ENCODE peak calls at places on chromosomes 4 and X, in ten cellular contexts. One of them, this sample, is unnamed.

GRCh38 chrX:71228063-71228642 is 5.1 kb downstream of the GJB1 start:
- DNase-seq in CD8-positive, alpha-beta T cell: no peak
- DNase-seq in A549: no peak
- DNase-seq in lower lobe of right lung: no peak
- DNase-seq in ACHN: no peak
- DNase-seq in amniotic stem cell: no peak
- DNase-seq in astrocyte of the spinal cord: no peak
- DNase-seq in suprapubic skin: no peak
- DNase-seq in tibial artery: no peak
- DNase-seq in NCI-H2227 treated with DMSO at 0.1 percent for 48 hours: no peak
- DNase-seq in this sample: no peak

GRCh38 chrX:5916945-5917344 is 311.7 kb downstream of the NLGN4X start:
- DNase-seq in CD8-positive, alpha-beta T cell: no peak
- DNase-seq in A549: no peak
- DNase-seq in lower lobe of right lung: no peak
- DNase-seq in ACHN: no peak
- DNase-seq in amniotic stem cell: no peak
- DNase-seq in astrocyte of the spinal cord: no peak
- DNase-seq in suprapubic skin: no peak
- DNase-seq in tibial artery: no peak
- DNase-seq in NCI-H2227 treated with DMSO at 0.1 percent for 48 hours: no peak
- DNase-seq in this sample: no peak

GRCh38 chr4:38905657-38906398 is 38.2 kb downstream of the FAM114A1 start:
- DNase-seq in CD8-positive, alpha-beta T cell: no peak
- DNase-seq in A549: no peak
- DNase-seq in lower lobe of right lung: no peak
- DNase-seq in ACHN: no peak
- DNase-seq in amniotic stem cell: no peak
- DNase-seq in astrocyte of the spinal cord: no peak
- DNase-seq in suprapubic skin: no peak
- DNase-seq in tibial artery: no peak
- DNase-seq in NCI-H2227 treated with DMSO at 0.1 percent for 48 hours: no peak
- DNase-seq in this sample: no peak

GRCh38 chr4:7719354-7720174 is 220.1 kb downstream of the AFAP1 start:
- DNase-seq in CD8-positive, alpha-beta T cell: peak
- DNase-seq in A549: peak
- DNase-seq in lower lobe of right lung: peak
- DNase-seq in ACHN: peak
- DNase-seq in amniotic stem cell: no peak
- DNase-seq in astrocyte of the spinal cord: peak
- DNase-seq in suprapubic skin: no peak
- DNase-seq in tibial artery: peak
- DNase-seq in NCI-H2227 treated with DMSO at 0.1 percent for 48 hours: peak
- DNase-seq in this sample: no peak

GRCh38 chr4:40425799-40426574 is 90.9 kb downstream of the CHRNA9 start:
- DNase-seq in CD8-positive, alpha-beta T cell: no peak
- DNase-seq in A549: no peak
- DNase-seq in lower lobe of right lung: no peak
- DNase-seq in ACHN: no peak
- DNase-seq in amniotic stem cell: no peak
- DNase-seq in astrocyte of the spinal cord: no peak
- DNase-seq in suprapubic skin: no peak
- DNase-seq in tibial artery: no peak
- DNase-seq in NCI-H2227 treated with DMSO at 0.1 percent for 48 hours: no peak
- DNase-seq in this sample: no peak

GRCh38 chr4:79626102-79626501 is 218.1 kb upstream of the GK2 start:
- DNase-seq in CD8-positive, alpha-beta T cell: no peak
- DNase-seq in A549: no peak
- DNase-seq in lower lobe of right lung: no peak
- DNase-seq in ACHN: no peak
- DNase-seq in amniotic stem cell: no peak
- DNase-seq in astrocyte of the spinal cord: no peak
- DNase-seq in suprapubic skin: no peak
- DNase-seq in tibial artery: no peak
- DNase-seq in NCI-H2227 treated with DMSO at 0.1 percent for 48 hours: no peak
- DNase-seq in this sample: no peak

GRCh38 chrX:152177497-152178269 is 39.3 kb upstream of the MAGEA10 start:
- DNase-seq in CD8-positive, alpha-beta T cell: no peak
- DNase-seq in A549: no peak
- DNase-seq in lower lobe of right lung: no peak
- DNase-seq in ACHN: no peak
- DNase-seq in amniotic stem cell: no peak
- DNase-seq in astrocyte of the spinal cord: peak
- DNase-seq in suprapubic skin: no peak
- DNase-seq in tibial artery: no peak
- DNase-seq in NCI-H2227 treated with DMSO at 0.1 percent for 48 hours: no peak
- DNase-seq in this sample: no peak

GRCh38 chr4:28149762-28150161 is 1289.1 kb downstream of the STIM2 start:
- DNase-seq in CD8-positive, alpha-beta T cell: no peak
- DNase-seq in A549: no peak
- DNase-seq in lower lobe of right lung: no peak
- DNase-seq in ACHN: no peak
- DNase-seq in amniotic stem cell: no peak
- DNase-seq in astrocyte of the spinal cord: no peak
- DNase-seq in suprapubic skin: no peak
- DNase-seq in tibial artery: no peak
- DNase-seq in NCI-H2227 treated with DMSO at 0.1 percent for 48 hours: no peak
- DNase-seq in this sample: no peak

GRCh38 chrX:102849396-102849795 is 87.7 kb upstream of the RAB40AL start:
- DNase-seq in CD8-positive, alpha-beta T cell: no peak
- DNase-seq in A549: no peak
- DNase-seq in lower lobe of right lung: no peak
- DNase-seq in ACHN: peak
- DNase-seq in amniotic stem cell: no peak
- DNase-seq in astrocyte of the spinal cord: no peak
- DNase-seq in suprapubic skin: no peak
- DNase-seq in tibial artery: no peak
- DNase-seq in NCI-H2227 treated with DMSO at 0.1 percent for 48 hours: no peak
- DNase-seq in this sample: no peak

GRCh38 chrX:10597871-10598270 is 22.5 kb downstream of the MID1 start:
- DNase-seq in CD8-positive, alpha-beta T cell: no peak
- DNase-seq in A549: no peak
- DNase-seq in lower lobe of right lung: no peak
- DNase-seq in ACHN: peak
- DNase-seq in amniotic stem cell: no peak
- DNase-seq in astrocyte of the spinal cord: no peak
- DNase-seq in suprapubic skin: no peak
- DNase-seq in tibial artery: no peak
- DNase-seq in NCI-H2227 treated with DMSO at 0.1 percent for 48 hours: no peak
- DNase-seq in this sample: no peak

GRCh38 chr4:22456291-22456690 is 59.6 kb downstream of the ADGRA3 start:
- DNase-seq in CD8-positive, alpha-beta T cell: no peak
- DNase-seq in A549: no peak
- DNase-seq in lower lobe of right lung: no peak
- DNase-seq in ACHN: no peak
- DNase-seq in amniotic stem cell: no peak
- DNase-seq in astrocyte of the spinal cord: no peak
- DNase-seq in suprapubic skin: no peak
- DNase-seq in tibial artery: no peak
- DNase-seq in NCI-H2227 treated with DMSO at 0.1 percent for 48 hours: no peak
- DNase-seq in this sample: no peak

GRCh38 chr4:98568896-98569663 is 89.3 kb downstream of the TSPAN5 start:
- DNase-seq in CD8-positive, alpha-beta T cell: no peak
- DNase-seq in A549: no peak
- DNase-seq in lower lobe of right lung: no peak
- DNase-seq in ACHN: no peak
- DNase-seq in amniotic stem cell: no peak
- DNase-seq in astrocyte of the spinal cord: no peak
- DNase-seq in suprapubic skin: no peak
- DNase-seq in tibial artery: no peak
- DNase-seq in NCI-H2227 treated with DMSO at 0.1 percent for 48 hours: no peak
- DNase-seq in this sample: no peak

GRCh38 chrX:3648084-3648483 is 65.4 kb downstream of the PRKX start:
- DNase-seq in CD8-positive, alpha-beta T cell: no peak
- DNase-seq in A549: no peak
- DNase-seq in lower lobe of right lung: no peak
- DNase-seq in ACHN: no peak
- DNase-seq in amniotic stem cell: no peak
- DNase-seq in astrocyte of the spinal cord: no peak
- DNase-seq in suprapubic skin: no peak
- DNase-seq in tibial artery: no peak
- DNase-seq in NCI-H2227 treated with DMSO at 0.1 percent for 48 hours: no peak
- DNase-seq in this sample: no peak

GRCh38 chrX:19571708-19572107 is 56.4 kb upstream of the MAP3K15 start:
- DNase-seq in CD8-positive, alpha-beta T cell: no peak
- DNase-seq in A549: no peak
- DNase-seq in lower lobe of right lung: no peak
- DNase-seq in ACHN: no peak
- DNase-seq in amniotic stem cell: no peak
- DNase-seq in astrocyte of the spinal cord: no peak
- DNase-seq in suprapubic skin: no peak
- DNase-seq in tibial artery: no peak
- DNase-seq in NCI-H2227 treated with DMSO at 0.1 percent for 48 hours: no peak
- DNase-seq in this sample: no peak

GRCh38 chr4:78058591-78059523 is 1.7 kb downstream of the FRAS1 start:
- DNase-seq in CD8-positive, alpha-beta T cell: no peak
- DNase-seq in A549: peak
- DNase-seq in lower lobe of right lung: peak
- DNase-seq in ACHN: peak
- DNase-seq in amniotic stem cell: peak
- DNase-seq in astrocyte of the spinal cord: peak
- DNase-seq in suprapubic skin: peak
- DNase-seq in tibial artery: no peak
- DNase-seq in NCI-H2227 treated with DMSO at 0.1 percent for 48 hours: no peak
- DNase-seq in this sample: no peak

GRCh38 chr4:83207497-83208105 is 77.0 kb downstream of the COQ2 start:
- DNase-seq in CD8-positive, alpha-beta T cell: no peak
- DNase-seq in A549: peak
- DNase-seq in lower lobe of right lung: no peak
- DNase-seq in ACHN: peak
- DNase-seq in amniotic stem cell: no peak
- DNase-seq in astrocyte of the spinal cord: peak
- DNase-seq in suprapubic skin: no peak
- DNase-seq in tibial artery: no peak
- DNase-seq in NCI-H2227 treated with DMSO at 0.1 percent for 48 hours: no peak
- DNase-seq in this sample: peak

GRCh38 chr4:153116101-153116680 is 88.1 kb upstream of the TRIM2 start:
- DNase-seq in CD8-positive, alpha-beta T cell: peak
- DNase-seq in A549: no peak
- DNase-seq in lower lobe of right lung: no peak
- DNase-seq in ACHN: no peak
- DNase-seq in amniotic stem cell: no peak
- DNase-seq in astrocyte of the spinal cord: no peak
- DNase-seq in suprapubic skin: no peak
- DNase-seq in tibial artery: no peak
- DNase-seq in NCI-H2227 treated with DMSO at 0.1 percent for 48 hours: no peak
- DNase-seq in this sample: no peak

GRCh38 chr4:124262211-124263179 is 450.0 kb downstream of the ANKRD50 start:
- DNase-seq in CD8-positive, alpha-beta T cell: no peak
- DNase-seq in A549: peak
- DNase-seq in lower lobe of right lung: peak
- DNase-seq in ACHN: peak
- DNase-seq in amniotic stem cell: peak
- DNase-seq in astrocyte of the spinal cord: peak
- DNase-seq in suprapubic skin: no peak
- DNase-seq in tibial artery: peak
- DNase-seq in NCI-H2227 treated with DMSO at 0.1 percent for 48 hours: peak
- DNase-seq in this sample: peak

GRCh38 chr4:7005571-7005970 is 37.6 kb upstream of the TADA2B start:
- DNase-seq in CD8-positive, alpha-beta T cell: no peak
- DNase-seq in A549: no peak
- DNase-seq in lower lobe of right lung: no peak
- DNase-seq in ACHN: no peak
- DNase-seq in amniotic stem cell: no peak
- DNase-seq in astrocyte of the spinal cord: no peak
- DNase-seq in suprapubic skin: no peak
- DNase-seq in tibial artery: no peak
- DNase-seq in NCI-H2227 treated with DMSO at 0.1 percent for 48 hours: no peak
- DNase-seq in this sample: no peak

GRCh38 chr4:48483006-48483776 is at the start of gene SLC10A4:
- DNase-seq in CD8-positive, alpha-beta T cell: no peak
- DNase-seq in A549: peak
- DNase-seq in lower lobe of right lung: peak
- DNase-seq in ACHN: no peak
- DNase-seq in amniotic stem cell: no peak
- DNase-seq in astrocyte of the spinal cord: no peak
- DNase-seq in suprapubic skin: no peak
- DNase-seq in tibial artery: no peak
- DNase-seq in NCI-H2227 treated with DMSO at 0.1 percent for 48 hours: peak
- DNase-seq in this sample: no peak

This sample was measured in HCT116.